ENCODE peak calls at places on chromosomes 6 and 20, in eight cellular contexts. F is stimulated activated CD8-positive, alpha-beta memory T cell treated with anti-CD3 and anti-CD28 coated beads, Interleukin-2, amount 100 ng/mL, for 48 hours; M is lower leg skin; X is CD4-positive, CD25-positive, alpha-beta regulatory T cell; I is CD4-positive, alpha-beta T cell; A is activated CD4-positive, alpha-beta memory T cell treated with anti-CD3 and anti-CD28 coated beads, Interleukin-2, amount 10 ng/mL, durations not matched to agents 7 days and 5 days; L is COR-L47; D is H4. S is an unnamed sample.

GRCh38 chr6:81894286-81894685 is 141.8 kb upstream of the TENT5A start:
- DNase-seq in F (no peak), M (no peak), X (no peak), I (no peak), A (no peak), L (no peak), D (no peak), S (no peak)

GRCh38 chr6:7298113-7298512 is 14.9 kb downstream of the SSR1 start:
- DNase-seq in F (no peak), M (no peak), X (no peak), I (no peak), A (no peak), L (no peak), D (no peak), S (no peak)

GRCh38 chr6:75657327-75657726 is 55.6 kb downstream of the SENP6 start:
- DNase-seq in F (no peak), M (no peak), X (no peak), I (no peak), A (no peak), L (no peak), D (no peak), S (no peak)

GRCh38 chr20:48198951-48199431 is 413.7 kb upstream of the SULF2 start:
- DNase-seq in F (no peak), M (no peak), X (no peak), I (no peak), A (no peak), L (no peak), D (no peak), S (no peak)

GRCh38 chr6:68710496-68710895 is 75.4 kb downstream of the ADGRB3 start:
- DNase-seq in F (no peak), M (no peak), X (no peak), I (no peak), A (no peak), L (no peak), D (no peak), S (no peak)

GRCh38 chr20:31869942-31870702 is at the start of the genes DUSP15 and TTLL9:
- DNase-seq in F (no peak), M (peak), X (no peak), I (no peak), A (no peak), L (no peak), D (no peak), S (peak)

GRCh38 chr6:155110721-155111120 is 115.6 kb downstream of the TIAM2 start:
- DNase-seq in F (no peak), M (no peak), X (no peak), I (no peak), A (no peak), L (no peak), D (no peak), S (no peak)

GRCh38 chr6:46134216-46134615 is 4.4 kb downstream of the ENPP4 start:
- DNase-seq in F (no peak), M (no peak), X (no peak), I (no peak), A (no peak), L (no peak), D (no peak), S (no peak)

GRCh38 chr6:166582258-166582657 is 4.2 kb downstream of the RAMACL start:
- DNase-seq in F (no peak), M (no peak), X (no peak), I (no peak), A (no peak), L (no peak), D (no peak), S (no peak)

GRCh38 chr6:136371951-136372350 is 82.3 kb upstream of the BCLAF1 start:
- DNase-seq in F (no peak), M (no peak), X (no peak), I (no peak), A (no peak), L (no peak), D (no peak), S (no peak)

GRCh38 chr20:10646886-10647420 is 26.8 kb downstream of the JAG1 start:
- DNase-seq in F (no peak), M (peak), X (no peak), I (no peak), A (no peak), L (no peak), D (no peak), S (no peak)

GRCh38 chr6:56528412-56528841 is 114.3 kb downstream of the DST start:
- DNase-seq in F (no peak), M (no peak), X (no peak), I (no peak), A (no peak), L (no peak), D (peak), S (no peak)

GRCh38 chr6:139311826-139312225 is 20.0 kb upstream of the TXLNB start:
- DNase-seq in F (no peak), M (no peak), X (no peak), I (no peak), A (no peak), L (no peak), D (no peak), S (no peak)

GRCh38 chr6:7730852-7731251 is 5.0 kb downstream of the BMP6 start:
- DNase-seq in F (no peak), M (no peak), X (no peak), I (no peak), A (no peak), L (no peak), D (peak), S (no peak)

GRCh38 chr6:117677553-117678131 is 2.4 kb downstream of the NUS1 start:
- DNase-seq in F (no peak), M (no peak), X (peak), I (no peak), A (no peak), L (no peak), D (no peak), S (no peak)

GRCh38 chr6:32689531-32690505 is 23.4 kb upstream of the HLA-DQB1 start:
- DNase-seq in F (no peak), M (no peak), X (peak), I (no peak), A (no peak), L (no peak), D (no peak), S (no peak)

GRCh38 chr6:117810269-117810668 is 96.8 kb upstream of the SLC35F1 start:
- DNase-seq in F (no peak), M (no peak), X (no peak), I (no peak), A (no peak), L (no peak), D (no peak), S (no peak)

GRCh38 chr20:33443512-33444239 is at the start of gene SNTA1:
- DNase-seq in F (peak), M (peak), X (peak), I (peak), A (peak), L (peak), D (peak), S (peak)

GRCh38 chr6:152277826-152278247 is 359.3 kb downstream of the SYNE1 start:
- DNase-seq in F (no peak), M (no peak), X (no peak), I (no peak), A (no peak), L (no peak), D (no peak), S (no peak)

GRCh38 chr20:14445310-14445709 is 107.9 kb upstream of the FLRT3 start:
- DNase-seq in F (no peak), M (no peak), X (no peak), I (no peak), A (no peak), L (no peak), D (peak), S (no peak)

GRCh38 chr6:157867155-157867559 is 44.1 kb downstream of the SNX9 start:
- DNase-seq in F (no peak), M (no peak), X (peak), I (no peak), A (no peak), L (no peak), D (no peak), S (no peak)

GRCh38 chr20:50165687-50166554 is 12.4 kb upstream of the PEDS1 start:
- DNase-seq in F (peak), M (peak), X (peak), I (no peak), A (peak), L (peak), D (peak), S (peak)

S was measured in breast epithelium.